ENCODE peak calls at places on chromosomes 12 and 14, in six cellular contexts. W is cardiac fibroblast; E is T47D; N is activated gamma-delta T cell; F is Calu3; X is activated naive CD4-positive, alpha-beta T cell treated with anti-CD3 and anti-CD28 coated beads for 36 hours. K is an unnamed sample.

GRCh38 chr14:36208690-36209278 is 32.3 kb upstream of the PTCSC3 start:
- DNase-seq in N (no peak), W (no peak), E (no peak), X (no peak), F (no peak), K (no peak)

GRCh38 chr14:105528197-105528858 is 1.9 kb downstream of the TMEM121 start:
- DNase-seq in N (peak; percentile 66), X (peak; percentile 85), F (peak; percentile 85), E (peak; percentile 99), W (peak; percentile 78), K (peak; percentile 58)

GRCh38 chr12:51389302-51389999 is 1.8 kb downstream of the GALNT6 start:
- DNase-seq in X (peak; percentile 33), N (no peak), E (no peak), F (no peak), W (no peak), K (no peak)

GRCh38 chr14:92670967-92671366 is 77.5 kb downstream of the LGMN start:
- DNase-seq in X (no peak), F (no peak), N (no peak), W (no peak), E (no peak), K (no peak)

GRCh38 chr14:77051101-77051500 is 22.6 kb upstream of the IRF2BPL start:
- DNase-seq in F (no peak), N (no peak), W (no peak), E (no peak), X (no peak), K (no peak)

GRCh38 chr12:102061096-102061555 is 665 bp downstream of the WASHC3 start:
- DNase-seq in X (peak; percentile 50), N (no peak), F (no peak), W (no peak), E (no peak), K (no peak)

GRCh38 chr12:89618113-89618862 is 90.3 kb downstream of the ATP2B1 start:
- DNase-seq in F (no peak), E (no peak), W (no peak), X (no peak), N (no peak), K (no peak)

GRCh38 chr12:6953417-6954315 is 2.5 kb downstream of the PTPN6 start:
- DNase-seq in X (peak; percentile 87), W (peak; percentile 68), N (peak; percentile 44), F (no peak), E (no peak), K (no peak)

GRCh38 chr14:88233915-88234314 is 89.2 kb downstream of the KCNK10 start:
- DNase-seq in X (peak; percentile 18), N (no peak), E (no peak), F (peak; percentile 24), W (peak; percentile 5), K (no peak)

GRCh38 chr12:103800252-103800771 is 40.7 kb downstream of the NT5DC3 start:
- DNase-seq in N (no peak), E (no peak), F (peak; percentile 51), X (no peak), W (peak; percentile 86), K (peak; percentile 33)

GRCh38 chr14:72608391-72609204 is 285.3 kb downstream of the DPF3 start:
- DNase-seq in F (no peak), E (no peak), X (no peak), W (peak; percentile 74), N (no peak), K (peak; percentile 89)

GRCh38 chr12:104498211-104498801 is 41.6 kb downstream of the CHST11 start:
- DNase-seq in W (no peak), N (no peak), E (no peak), X (peak; percentile 79), F (no peak), K (no peak)

GRCh38 chr14:32134448-32135070 is 57.5 kb downstream of the ARHGAP5 start:
- DNase-seq in F (no peak), X (no peak), W (no peak), N (no peak), E (peak; percentile 30), K (peak; percentile 80)

GRCh38 chr12:42776396-42776795 is 186.8 kb upstream of the PRICKLE1 start:
- DNase-seq in F (no peak), W (no peak), N (no peak), E (no peak), X (no peak), K (no peak)

GRCh38 chr14:31170411-31170810 is 37.2 kb downstream of the HECTD1 start:
- DNase-seq in E (no peak), N (no peak), X (no peak), F (no peak), W (no peak), K (no peak)

GRCh38 chr12:583251-583869 is 79.9 kb downstream of the NINJ2 start:
- DNase-seq in F (no peak), X (no peak), N (no peak), W (no peak), E (no peak), K (no peak)

GRCh38 chr12:44000309-44000952 is 164.6 kb downstream of the TMEM117 start:
- DNase-seq in X (peak; percentile 31), E (peak; percentile 16), N (no peak), W (peak; percentile 70), F (peak; percentile 36), K (peak; percentile 20)

K was measured in Caki2.